ENCODE peak calls at places on chromosomes 2 and 18, in eight cellular contexts. Y, T, H, X, D, S, P and U are unnamed samples. For H3K4me1, the result is how much of the 10 kb centered on the place peaks cover.

GRCh38 chr18:51070545-51070944 is 40.5 kb downstream of the SMAD4 start:
- DNase-seq in Y (no peak), T (no peak), H (no peak), X (no peak), D (no peak), S (no peak), P (no peak), U (no peak)

GRCh38 chr2:5609191-5609590 is 83.0 kb upstream of the SOX11 start:
- DNase-seq in Y (no peak), T (no peak), H (no peak), X (no peak), D (no peak), S (no peak), P (no peak), U (no peak)

GRCh38 chr2:219433666-219434467 is 776 bp upstream of the SPEG start:
- DNase-seq in Y (no peak), T (no peak), H (no peak), X (no peak), D (no peak), S (peak), P (no peak), U (no peak)

GRCh38 chr2:60054571-60055340 is 498.7 kb downstream of the BCL11A start:
- DNase-seq in Y (no peak), T (peak), H (no peak), X (no peak), D (no peak), S (no peak), P (no peak), U (no peak)

GRCh38 chr2:48715042-48715899 is 40.3 kb downstream of the LHCGR start:
- DNase-seq in Y (no peak), T (peak), H (peak), X (peak), D (no peak), S (peak), P (no peak), U (no peak)

GRCh38 chr2:168526641-168527040 is 70.6 kb downstream of the CERS6 start:
- DNase-seq in Y (no peak), T (no peak), H (no peak), X (no peak), D (no peak), S (peak), P (no peak), U (no peak)

GRCh38 chr2:109454304-109454703 is 159.5 kb downstream of the SEPTIN10 start:
- DNase-seq in Y (no peak), T (no peak), H (no peak), X (no peak), D (no peak), S (peak), P (no peak), U (no peak)

GRCh38 chr2:101205521-101205998 is 47.1 kb upstream of the CNOT11 start:
- DNase-seq in Y (peak), T (peak), H (peak), X (peak), D (no peak), S (peak), P (no peak), U (peak)

GRCh38 chr2:51505533-51505932 is 473.6 kb upstream of the NRXN1 start:
- DNase-seq in Y (no peak), T (no peak), H (no peak), X (peak), D (no peak), S (no peak), P (no peak), U (no peak)

GRCh38 chr18:45590060-45590537 is 25.2 kb upstream of the SLC14A2 start:
- DNase-seq in Y (no peak), T (no peak), H (no peak), X (no peak), D (no peak), S (no peak), P (no peak), U (no peak)

GRCh38 chr2:156891609-156892008 is 365.9 kb upstream of the GALNT5 start:
- DNase-seq in Y (no peak), T (no peak), H (no peak), X (no peak), D (no peak), S (no peak), P (no peak), U (no peak)

GRCh38 chr18:2935438-2936192 is 77.3 kb downstream of the LPIN2 start:
- DNase-seq in Y (no peak), T (no peak), H (no peak), X (no peak), D (no peak), S (no peak), P (no peak), U (no peak)

GRCh38 chr2:20433249-20433648 is 13.6 kb upstream of the RHOB start:
- DNase-seq in Y (no peak), T (no peak), H (no peak), X (no peak), D (no peak), S (peak), P (no peak), U (peak)

GRCh38 chr2:55581875-55582547 is 35.4 kb downstream of the PPP4R3B start:
- DNase-seq in Y (no peak), T (no peak), H (no peak), X (no peak), D (no peak), S (no peak), P (no peak), U (no peak)

GRCh38 chr2:165911231-165911630 is 42.3 kb downstream of the TTC21B start:
- DNase-seq in Y (no peak), T (no peak), H (no peak), X (no peak), D (no peak), S (no peak), P (no peak), U (no peak)

GRCh38 chr18:13437034-13437433 is 218.5 kb downstream of the LDLRAD4 start:
- DNase-seq in Y (no peak), T (no peak), H (no peak), X (no peak), D (no peak), S (peak), P (no peak), U (no peak)

DNA sequence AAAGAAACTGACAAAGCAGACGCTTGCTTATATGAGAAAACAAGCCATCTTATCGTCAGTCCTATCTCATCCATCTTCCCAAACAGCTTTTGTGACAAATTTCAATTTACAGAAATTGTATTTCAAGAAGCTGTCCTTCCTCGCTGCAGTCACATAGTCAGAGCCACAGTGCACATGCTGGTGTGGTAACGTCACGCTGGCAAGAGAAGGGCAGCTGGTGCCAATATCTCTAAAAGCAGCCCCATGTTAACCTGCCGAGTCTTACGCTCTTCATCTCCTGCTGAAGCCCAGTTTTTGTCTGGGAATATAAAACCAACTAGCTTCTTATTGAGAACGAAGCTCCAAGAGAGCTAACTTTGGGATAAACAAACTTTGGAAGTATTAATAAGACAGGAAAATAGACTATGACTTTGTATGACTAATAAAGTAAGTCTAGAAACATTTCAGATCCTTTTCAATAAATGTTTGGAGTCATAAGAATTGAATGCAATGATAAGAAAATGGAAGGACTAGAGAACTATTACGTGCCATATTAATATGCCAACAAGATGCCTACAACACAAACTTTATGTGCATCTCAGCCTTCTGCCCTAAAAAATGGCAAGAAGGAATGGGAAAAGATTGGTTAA is 75.0 kb upstream of the TFCP2L1 start:
- DNase-seq in Y (no peak), T (no peak), H (no peak), X (no peak), D (no peak), S (no peak), P (no peak), U (no peak)
- H3K4me1 ChIP-seq in Y (under half), T (half or more), H (under half), X (under half), D (under half), S (under half), P (under half), U (under half)

GRCh38 chr2:33344230-33344629 is 132.2 kb upstream of the RASGRP3 start:
- DNase-seq in Y (no peak), T (no peak), H (no peak), X (no peak), D (no peak), S (no peak), P (no peak), U (no peak)

GRCh38 chr2:33343387-33343895 is 133.0 kb upstream of the RASGRP3 start:
- DNase-seq in Y (no peak), T (no peak), H (no peak), X (no peak), D (no peak), S (no peak), P (no peak), U (no peak)

GRCh38 chr2:33342171-33342570 is 134.3 kb upstream of the RASGRP3 start:
- DNase-seq in Y (no peak), T (no peak), H (no peak), X (no peak), D (no peak), S (no peak), P (no peak), U (no peak)

GRCh38 chr2:33340265-33340664 is 136.2 kb upstream of the RASGRP3 start:
- DNase-seq in Y (no peak), T (no peak), H (peak), X (peak), D (peak), S (peak), P (no peak), U (no peak)

DNA sequence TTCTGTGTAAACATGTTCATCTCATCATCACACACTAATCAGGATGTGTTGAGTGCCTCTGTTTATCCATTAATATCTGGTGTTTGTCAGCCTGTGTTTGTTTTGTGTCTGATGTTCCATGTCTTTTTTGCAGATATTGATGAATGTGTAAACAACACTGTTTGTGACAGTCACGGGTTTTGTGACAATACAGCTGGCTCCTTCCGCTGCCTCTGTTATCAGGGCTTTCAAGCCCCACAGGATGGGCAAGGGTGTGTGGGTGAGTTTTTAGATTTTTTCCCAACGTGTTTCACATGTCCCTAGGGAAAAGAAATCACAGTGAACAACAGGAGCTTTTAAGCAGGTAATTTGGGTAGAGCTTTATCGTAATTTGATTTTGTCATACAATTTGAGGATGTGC is 133.7 kb upstream of the RASGRP3 start:
- DNase-seq in Y (no peak), T (no peak), H (no peak), X (no peak), D (no peak), S (no peak), P (no peak), U (no peak)
- TF ChIP-seq POLR2A in Y (no peak), T (no peak), H (no peak), X (no peak), D (no peak), S (no peak), P (no peak), U (no peak)

GRCh38 chr2:224982226-224982625 is 60.0 kb downstream of the DOCK10 start:
- DNase-seq in Y (no peak), T (no peak), H (peak), X (no peak), D (no peak), S (no peak), P (no peak), U (no peak)

GRCh38 chr2:224983719-224984388 is 58.4 kb downstream of the DOCK10 start:
- DNase-seq in Y (no peak), T (no peak), H (no peak), X (no peak), D (no peak), S (no peak), P (no peak), U (no peak)

GRCh38 chr2:224986479-224986878 is 55.8 kb downstream of the DOCK10 start:
- DNase-seq in Y (no peak), T (no peak), H (no peak), X (no peak), D (no peak), S (no peak), P (no peak), U (no peak)

GRCh38 chr2:224982910-224983688 is 59.2 kb downstream of the DOCK10 start:
- DNase-seq in Y (no peak), T (peak), H (no peak), X (no peak), D (peak), S (no peak), P (no peak), U (no peak)

DNA sequence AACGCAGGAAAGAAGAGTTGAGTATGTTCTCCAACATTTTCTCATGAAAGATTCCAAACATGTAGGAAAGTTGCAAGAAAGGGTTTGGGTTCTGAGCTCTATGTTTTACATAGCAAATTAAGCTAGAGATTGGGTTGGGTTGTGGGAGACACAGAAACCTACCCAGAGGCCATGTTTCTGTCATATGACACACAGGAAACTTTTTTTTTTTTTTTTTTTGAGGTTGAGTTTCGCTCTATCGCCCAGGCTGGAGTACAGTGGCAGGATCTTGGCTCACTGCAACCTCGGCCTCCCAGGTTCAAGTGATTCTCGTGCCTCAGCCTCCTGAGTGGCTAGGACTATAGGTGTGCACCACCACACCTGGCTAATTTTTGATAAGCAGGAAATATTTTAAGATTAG is 57.6 kb downstream of the DOCK10 start:
- DNase-seq in Y (no peak), T (no peak), H (no peak), X (no peak), D (no peak), S (no peak), P (no peak), U (no peak)
- H3K4me1 ChIP-seq in Y (under half), T (under half), H (under half), X (under half), D (under half), S (under half), P (under half), U (under half)

GRCh38 chr2:181892795-181893435 is 1.4 kb downstream of the ITPRID2 start:
- DNase-seq in Y (peak), T (no peak), H (no peak), X (no peak), D (no peak), S (no peak), P (no peak), U (no peak)
- TF ChIP-seq POLR2A in Y (no peak), T (no peak), H (no peak), X (no peak), D (no peak), S (no peak), P (no peak), U (no peak)